ENCODE peak calls at places on chromosomes 1 and 21, in ten cellular contexts. D is mammary epithelial cell, U is fibroblast of lung, Q is SK-N-SH, E is A549, O is Panc1, J is lower lobe of right lung, N is BE2C, M is keratinocyte, P is A673. I is an unnamed sample. For H3K9me3, the result is how much of the 10 kb centered on the place peaks cover.

GRCh38 chr1:65606426-65606825 is 186.0 kb downstream of the LEPR start:
- DNase-seq in J (no peak), D (no peak), N (no peak), M (no peak), E (no peak), O (no peak), P (peak), U (no peak), Q (no peak), I (no peak)

GRCh38 chr1:86377341-86377740 is 18.8 kb downstream of the ODF2L start:
- DNase-seq in N (no peak), E (no peak), O (no peak), D (no peak), P (no peak), M (no peak), Q (no peak), J (no peak), U (no peak), I (no peak)

GRCh38 chr1:109501644-109502367 is 7.7 kb downstream of the AMIGO1 start:
- DNase-seq in P (no peak), U (no peak), J (no peak), N (no peak), M (no peak), D (no peak), E (no peak), Q (no peak), O (no peak), I (no peak)

GRCh38 chr1:228366062-228366850 is 40.4 kb downstream of the TRIM11 start:
- DNase-seq in Q (no peak), M (no peak), N (peak), J (peak), O (no peak), P (no peak), U (no peak), D (no peak), E (no peak), I (peak)

GRCh38 chr1:241612533-241613505 is 27.4 kb downstream of the CHML start:
- DNase-seq in D (peak), E (no peak), J (no peak), M (no peak), U (peak), N (no peak), P (no peak), Q (no peak), O (no peak), I (no peak)

GRCh38 chr1:199264911-199265310 is 626.1 kb downstream of the PTPRC start:
- DNase-seq in D (no peak), P (no peak), J (no peak), Q (no peak), N (no peak), E (no peak), U (no peak), O (no peak), M (no peak), I (no peak)

GRCh38 chr1:177862916-177863315 is 106.9 kb downstream of the SEC16B start:
- DNase-seq in U (no peak), M (no peak), Q (no peak), O (no peak), P (no peak), E (no peak), N (no peak), D (no peak), J (no peak), I (no peak)

GRCh38 chr1:10958614-10959013 is 53.8 kb upstream of the TARDBP start:
- DNase-seq in U (no peak), O (no peak), M (no peak), D (no peak), J (no peak), E (no peak), P (no peak), Q (no peak), N (no peak), I (no peak)

GRCh38 chr1:151846062-151846568 is 6.5 kb upstream of the C2CD4D start:
- DNase-seq in M (no peak), Q (no peak), N (no peak), P (no peak), D (peak), J (no peak), E (peak), O (no peak), U (no peak), I (peak)

GRCh38 chr21:31912501-31912900 is 39.7 kb downstream of the HUNK start:
- DNase-seq in M (no peak), Q (no peak), J (no peak), O (no peak), P (no peak), E (no peak), N (no peak), D (no peak), U (no peak), I (no peak)

GRCh38 chr1:86696522-86696921 is 7.9 kb upstream of the SH3GLB1 start:
- DNase-seq in D (peak), J (no peak), P (no peak), M (no peak), O (no peak), U (no peak), E (no peak), N (no peak), Q (no peak), I (no peak)

GRCh38 chr1:226787071-226787470 is 48.0 kb upstream of the ITPKB start:
- DNase-seq in M (no peak), U (no peak), P (no peak), E (no peak), O (no peak), Q (no peak), J (no peak), N (no peak), D (no peak), I (no peak)

GRCh38 chr1:201296371-201296770 is 13.1 kb downstream of the PKP1 start:
- DNase-seq in U (no peak), P (no peak), O (no peak), M (no peak), E (no peak), J (no peak), Q (no peak), D (no peak), N (no peak), I (no peak)

GRCh38 chr1:34918609-34919561 is 10.6 kb downstream of the DLGAP3 start:
- DNase-seq in O (no peak), E (no peak), J (peak), M (no peak), N (peak), U (no peak), P (no peak), D (no peak), Q (peak), I (no peak)

GRCh38 chr1:50369830-50370229 is 53.4 kb downstream of the DMRTA2 start:
- DNase-seq in D (peak), P (no peak), M (no peak), U (no peak), O (no peak), Q (no peak), N (no peak), E (no peak), J (no peak), I (no peak)

GRCh38 chr1:108591471-108591870 is 31.6 kb downstream of the EEIG2 start:
- DNase-seq in N (no peak), U (no peak), D (no peak), E (no peak), J (peak), O (no peak), M (no peak), P (peak), Q (no peak), I (peak)

GRCh38 chr1:227935826-227936225 is 11.9 kb downstream of the WNT9A start:
- DNase-seq in E (no peak), O (no peak), D (no peak), N (no peak), U (no peak), M (no peak), P (no peak), J (no peak), Q (no peak), I (no peak)

GRCh38 chr1:51313268-51313852 is 17.0 kb downstream of the TTC39A start:
- DNase-seq in M (no peak), E (peak), Q (peak), J (peak), U (no peak), P (peak), N (no peak), O (no peak), D (no peak), I (no peak)

GRCh38 chr1:86695400-86695799 is 9.0 kb upstream of the SH3GLB1 start:
- DNase-seq in N (no peak), J (no peak), M (no peak), Q (no peak), U (no peak), P (no peak), O (no peak), E (no peak), D (no peak), I (no peak)

GRCh38 chr1:53031732-53032131 is 30.3 kb upstream of the PODN start:
- DNase-seq in J (no peak), D (peak), P (no peak), Q (no peak), M (no peak), U (no peak), N (no peak), E (no peak), O (no peak), I (no peak)

GRCh38 chr1:156623946-156624813 is 5.0 kb downstream of the HAPLN2 start:
- DNase-seq in Q (peak), E (peak), P (peak), M (no peak), U (peak), D (peak), O (no peak), J (peak), N (peak), I (peak)

GRCh38 chr1:102790997-102791396 is 317.3 kb downstream of the COL11A1 start:
- DNase-seq in J (no peak), N (peak), U (peak), O (no peak), Q (peak), M (no peak), P (peak), D (no peak), E (no peak), I (no peak)

GRCh38 chr1:12544357-12544756 is 73.7 kb downstream of the DHRS3 start:
- DNase-seq in U (no peak), P (no peak), Q (no peak), D (no peak), J (peak), E (no peak), N (no peak), O (no peak), M (no peak), I (no peak)

GRCh38 chr1:204130989-204131892 is 20.6 kb downstream of the ETNK2 start:
- DNase-seq in U (peak), M (no peak), J (no peak), O (no peak), Q (peak), D (peak), N (no peak), E (peak), P (peak), I (no peak)

GRCh38 chr1:27607239-27607804 is 3.4 kb upstream of the AHDC1 start:
- DNase-seq in Q (no peak), E (no peak), P (no peak), M (no peak), U (no peak), O (no peak), N (no peak), D (no peak), J (no peak), I (no peak)

GRCh38 chr1:94983343-94983742 is 56.4 kb upstream of the CNN3 start:
- DNase-seq in E (no peak), P (no peak), J (no peak), O (no peak), U (peak), M (no peak), N (no peak), D (peak), Q (no peak), I (no peak)

GRCh38 chr1:207925210-207925609 is 14.3 kb upstream of the CD34 start:
- DNase-seq in J (no peak), O (no peak), M (no peak), Q (no peak), E (no peak), D (no peak), P (no peak), U (peak), N (no peak), I (peak)

DNA sequence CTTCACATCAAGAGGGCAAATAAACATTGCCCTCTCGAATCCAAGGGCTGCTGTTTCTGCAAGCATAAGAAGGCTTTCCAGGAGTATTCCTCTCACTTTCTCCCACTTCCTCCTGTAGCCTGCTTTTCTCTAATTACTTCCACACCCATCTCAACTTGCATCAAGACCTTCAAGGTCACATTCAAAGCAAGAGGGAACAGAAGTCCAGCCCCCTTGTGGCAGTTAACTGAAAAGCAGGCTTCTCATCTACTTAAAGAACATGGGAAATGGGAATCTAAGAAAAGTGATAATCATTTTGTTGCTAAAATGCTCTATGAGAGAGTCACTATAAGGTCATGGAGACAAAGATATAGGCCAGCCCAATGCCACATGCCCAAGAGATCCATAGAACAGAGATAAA is 874.4 kb downstream of the KCNT2 start:
- DNase-seq in P (peak), N (peak), U (no peak), J (no peak), E (no peak), M (no peak), D (peak), Q (no peak), O (no peak), I (no peak)
- H3K9me3 ChIP-seq in P (under half), N (under half), U (under half), J (under half), E (under half), M (under half), D (under half), Q (under half), O (under half), I (under half)

GRCh38 chr1:97034651-97035050 is 313.1 kb downstream of the PTBP2 start:
- DNase-seq in E (no peak), M (no peak), J (no peak), D (no peak), P (no peak), N (no peak), U (no peak), Q (no peak), O (no peak), I (no peak)

GRCh38 chr1:97033949-97034348 is 312.4 kb downstream of the PTBP2 start:
- DNase-seq in Q (no peak), J (no peak), M (no peak), D (no peak), N (no peak), O (no peak), P (no peak), U (no peak), E (no peak), I (no peak)

GRCh38 chr1:97041011-97041410 is 319.4 kb downstream of the PTBP2 start:
- DNase-seq in P (no peak), O (no peak), N (no peak), J (no peak), D (no peak), E (no peak), Q (no peak), U (no peak), M (no peak), I (no peak)

GRCh38 chr1:97042551-97042950 is 321.0 kb downstream of the PTBP2 start:
- DNase-seq in D (no peak), Q (no peak), O (no peak), M (no peak), U (no peak), J (no peak), N (no peak), P (no peak), E (no peak), I (no peak)

DNA sequence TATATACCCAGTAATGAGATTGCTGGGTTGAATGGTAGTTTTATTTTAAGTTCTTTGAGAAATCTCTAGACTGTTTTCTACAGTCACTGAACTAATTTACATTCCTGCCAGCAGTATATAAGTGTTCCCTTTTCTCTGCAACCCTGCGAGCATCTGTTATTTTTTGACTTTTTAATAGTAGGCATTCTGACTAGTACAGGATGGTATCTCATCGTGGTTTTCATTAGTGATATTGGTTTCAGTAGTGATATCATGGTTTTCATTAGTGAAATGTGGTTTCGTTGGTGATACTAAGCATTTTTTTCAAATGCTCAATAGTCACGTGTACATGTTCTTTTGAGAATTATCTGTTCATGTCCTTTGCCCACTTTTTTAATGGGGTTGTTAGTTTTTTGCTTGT is 316.8 kb downstream of the PTBP2 start:
- DNase-seq in O (no peak), Q (no peak), E (no peak), U (no peak), D (peak), P (no peak), N (no peak), M (no peak), J (no peak), I (no peak)
- H3K9me3 ChIP-seq in O (under half), Q (under half), E (under half), U (under half), D (under half), P (under half), N (under half), M (under half), J (under half), I (under half)

DNA sequence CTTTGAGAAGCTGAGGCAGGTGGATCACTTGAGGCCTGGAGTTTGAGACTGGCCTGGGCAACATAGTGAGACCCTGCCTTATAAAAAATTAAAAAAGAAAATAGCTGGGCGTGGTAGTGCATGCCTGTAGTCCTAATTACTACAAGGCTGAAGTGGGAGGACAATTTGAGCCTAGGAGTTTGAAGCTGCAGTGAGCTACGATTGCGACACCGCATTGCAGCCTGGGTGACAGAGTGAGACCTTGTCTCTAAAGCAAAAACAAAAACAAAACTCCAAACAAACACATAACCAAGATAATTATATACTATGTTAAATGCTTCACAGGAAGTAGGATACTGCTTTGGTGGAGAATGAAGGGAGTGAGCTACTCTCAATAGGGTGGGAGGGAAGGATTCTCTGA is 5.4 kb upstream of the PAFAH2 start:
- DNase-seq in D (no peak), P (no peak), M (no peak), N (no peak), Q (no peak), E (no peak), J (no peak), U (no peak), O (no peak), I (no peak)
- H3K9me3 ChIP-seq in D (under half), P (under half), M (under half), N (under half), Q (under half), E (under half), J (under half), U (under half), O (under half), I (under half)

GRCh38 chr1:114384922-114385321 is 126.1 kb downstream of the TRIM33 start:
- DNase-seq in O (no peak), E (no peak), M (no peak), U (no peak), D (no peak), J (no peak), Q (no peak), N (no peak), P (no peak), I (no peak)
- H3K9me3 ChIP-seq in O (under half), E (under half), M (under half), U (under half), D (under half), J (under half), Q (under half), N (under half), P (under half), I (under half)

DNA sequence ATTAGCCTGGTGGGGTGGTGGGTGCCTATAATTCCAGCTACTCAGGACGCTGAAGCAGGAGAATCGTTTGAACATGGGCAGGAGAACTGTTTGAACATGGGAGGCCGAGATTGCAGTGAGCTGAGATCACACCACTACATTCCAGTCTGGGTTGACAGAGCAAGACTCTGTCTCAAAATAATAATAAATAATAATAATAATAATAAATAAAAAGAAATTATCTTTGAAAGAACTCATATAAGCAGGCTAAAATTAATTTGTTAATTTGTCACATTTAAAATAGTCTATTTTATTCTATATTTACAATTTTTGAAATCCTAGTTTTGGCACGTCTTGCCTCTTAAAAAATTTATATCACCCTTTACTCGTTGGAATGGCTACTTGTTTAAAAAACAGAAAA is 27.6 kb downstream of the CD247 start:
- DNase-seq in U (no peak), O (no peak), M (no peak), P (no peak), N (no peak), E (no peak), D (no peak), J (no peak), Q (no peak), I (no peak)
- H3K9me3 ChIP-seq in U (under half), O (under half), M (under half), P (under half), N (under half), E (under half), D (under half), J (under half), Q (under half), I (under half)

DNA sequence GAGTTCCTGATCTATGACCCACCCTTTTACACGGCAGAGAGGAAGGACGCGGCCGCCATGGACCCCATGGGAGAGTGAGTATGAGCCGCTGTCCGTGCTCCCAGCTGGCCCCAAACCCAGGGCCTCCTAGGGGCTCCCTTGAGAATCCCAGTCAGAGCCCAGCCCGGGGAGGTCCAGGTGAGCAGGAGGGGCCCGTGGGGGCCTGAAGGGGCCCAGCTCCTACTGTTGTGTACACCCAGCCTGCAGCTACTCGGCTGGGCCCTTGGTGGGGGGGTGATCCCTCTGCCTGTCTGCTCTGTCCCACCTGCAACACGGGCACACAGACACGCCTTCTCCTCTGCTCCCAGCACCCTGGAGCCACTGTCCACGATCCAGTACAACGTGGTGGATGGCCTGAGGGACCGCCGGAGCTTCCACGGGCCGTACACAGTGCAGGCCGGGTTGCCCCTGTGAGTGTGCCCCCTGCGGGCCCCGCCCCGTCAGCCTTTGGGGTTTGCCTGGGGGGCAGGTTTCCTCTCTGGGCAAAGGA is 28.6 kb upstream of the LRRC3 start:
- DNase-seq in P (no peak), E (no peak), D (no peak), O (no peak), J (no peak), M (no peak), U (no peak), Q (no peak), N (no peak), I (peak)
- H3K9me3 ChIP-seq in P (under half), E (under half), D (under half), O (under half), J (under half), M (under half), U (under half), Q (under half), N (under half), I (under half)

DNA sequence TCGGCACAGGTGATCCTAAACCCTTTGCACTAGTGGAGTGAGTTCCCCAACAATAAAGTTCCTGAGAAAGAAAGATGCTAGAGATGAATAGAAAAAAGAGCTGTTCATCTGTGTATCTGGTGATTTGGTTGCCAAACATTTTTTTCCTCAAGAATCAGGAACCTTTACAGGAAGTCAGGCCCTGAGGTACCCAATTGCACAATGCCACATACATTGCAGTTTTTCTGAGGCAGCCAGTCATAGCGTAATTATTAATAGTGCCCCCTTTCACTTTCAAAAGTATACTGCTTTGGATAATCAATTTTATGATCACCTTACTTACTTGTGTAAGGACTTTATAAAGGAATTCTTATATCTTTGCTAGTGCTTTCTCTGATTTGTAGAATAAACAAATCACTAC is 346.3 kb upstream of the POU3F1 start:
- DNase-seq in U (no peak), O (no peak), M (no peak), P (no peak), J (no peak), Q (no peak), N (no peak), D (no peak), E (no peak), I (no peak)
- H3K9me3 ChIP-seq in U (under half), O (under half), M (under half), P (under half), J (under half), Q (under half), N (under half), D (under half), E (under half), I (under half)

I was measured in tibial artery.